ENCODE peak calls at places on chromosome 12, in five cellular contexts. I is thyroid gland, F is spleen, P is right lobe of liver, R is adrenal gland. V is an unnamed sample. For H3K9me3, the result is how much of the 10 kb centered on the place peaks cover.

GRCh38 chr12:104585448-104586055 is 128.8 kb downstream of the CHST11 start:
- DNase-seq in F (no peak), I (no peak), P (no peak), R (no peak), V (no peak)

GRCh38 chr12:68786929-68787328 is 21.0 kb upstream of the MDM2 start:
- DNase-seq in I (no peak), F (no peak), R (no peak), P (no peak), V (no peak)

GRCh38 chr12:114636723-114637480 is 47.1 kb downstream of the TBX3 start:
- DNase-seq in I (no peak), P (no peak), R (no peak), F (no peak), V (no peak)

GRCh38 chr12:46217686-46218508 is 50.9 kb downstream of the SLC38A1 start:
- DNase-seq in R (no peak), F (no peak), P (no peak), I (no peak), V (no peak)

GRCh38 chr12:13273850-13274249 is 77.3 kb downstream of the EMP1 start:
- DNase-seq in F (no peak), R (no peak), P (no peak), I (peak), V (no peak)

GRCh38 chr12:123962530-123962929 is 10.1 kb downstream of the CCDC92 start:
- DNase-seq in I (no peak), R (no peak), P (no peak), F (no peak), V (no peak)

GRCh38 chr12:1834186-1834925 is 14.0 kb downstream of the LRTM2 start:
- DNase-seq in I (no peak), P (peak), F (peak), R (no peak), V (no peak)

GRCh38 chr12:24039113-24039525 is 89.6 kb upstream of the SOX5 start:
- DNase-seq in I (no peak), F (no peak), P (no peak), R (no peak), V (no peak)

GRCh38 chr12:49643135-49643534 is 19.8 kb downstream of the PRPF40B start:
- DNase-seq in R (no peak), P (no peak), I (no peak), F (peak), V (no peak)

GRCh38 chr12:96197503-96198272 is 3.5 kb downstream of the ELK3 start:
- DNase-seq in I (no peak), R (no peak), P (no peak), F (no peak), V (no peak)

GRCh38 chr12:23464241-23464812 is 485.1 kb downstream of the SOX5 start:
- DNase-seq in R (no peak), F (no peak), I (no peak), P (no peak), V (no peak)

GRCh38 chr12:67222302-67222701 is 46.9 kb upstream of the CAND1 start:
- DNase-seq in R (no peak), P (no peak), F (no peak), I (no peak), V (no peak)

GRCh38 chr12:43728117-43728516 is 30.5 kb downstream of the PUS7L start:
- DNase-seq in P (no peak), I (no peak), R (no peak), F (no peak), V (no peak)

GRCh38 chr12:85156569-85156968 is 120.4 kb downstream of the LRRIQ1 start:
- DNase-seq in I (no peak), P (no peak), F (no peak), R (no peak), V (no peak)

GRCh38 chr12:27821259-27821973 is 41.4 kb upstream of the MANSC4 start:
- DNase-seq in R (peak), I (peak), P (no peak), F (no peak), V (peak)

GRCh38 chr12:124544311-124544970 is 23.0 kb downstream of the NCOR2 start:
- DNase-seq in I (no peak), R (no peak), P (no peak), F (peak), V (no peak)

GRCh38 chr12:5467941-5468340 is 36.0 kb downstream of the NTF3 start:
- DNase-seq in F (no peak), R (no peak), P (no peak), I (no peak), V (no peak)

GRCh38 chr12:104722541-104723534 is 235.3 kb downstream of the SLC41A2 start:
- DNase-seq in I (peak), R (no peak), F (peak), P (no peak), V (no peak)

GRCh38 chr12:80262372-80263170 is 163.2 kb downstream of the OTOGL start:
- DNase-seq in P (no peak), I (no peak), R (no peak), F (no peak), V (no peak)

GRCh38 chr12:31974673-31975072 is 15.5 kb downstream of the RESF1 start:
- DNase-seq in R (no peak), F (no peak), I (no peak), P (no peak), V (no peak)

GRCh38 chr12:31970199-31970598 is 11.0 kb downstream of the RESF1 start:
- DNase-seq in P (no peak), I (no peak), R (no peak), F (no peak), V (no peak)

DNA sequence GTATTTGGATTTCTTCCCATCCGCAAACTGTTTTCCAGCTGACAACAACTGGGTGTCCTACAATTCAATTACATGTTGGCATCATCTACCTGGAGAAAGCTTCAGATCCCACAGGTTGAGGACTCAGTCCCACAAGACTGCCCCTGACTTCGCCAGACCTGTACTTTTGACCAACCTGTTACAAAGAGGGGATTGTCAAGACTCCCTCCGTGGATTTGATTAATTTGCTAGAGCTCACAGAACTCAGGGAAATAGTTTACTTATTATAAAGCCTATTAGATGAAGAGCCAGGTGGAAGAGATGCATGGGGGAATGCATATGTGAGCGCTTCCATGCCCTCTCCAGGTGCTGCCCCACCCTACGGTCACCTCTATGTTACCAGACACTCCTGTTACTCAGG is 14.6 kb downstream of the RESF1 start:
- DNase-seq in P (no peak), I (no peak), R (no peak), F (no peak), V (no peak)
- H3K9me3 ChIP-seq in P (under half), I (under half), R (under half), F (half or more), V (under half)

GRCh38 chr12:22173154-22173553 is 127.1 kb downstream of the CMAS start:
- DNase-seq in F (no peak), R (no peak), I (no peak), P (no peak), V (no peak)
- TF ChIP-seq POLR2A in F (no peak), R (no peak), I (no peak), P (no peak), V (no peak)

DNA sequence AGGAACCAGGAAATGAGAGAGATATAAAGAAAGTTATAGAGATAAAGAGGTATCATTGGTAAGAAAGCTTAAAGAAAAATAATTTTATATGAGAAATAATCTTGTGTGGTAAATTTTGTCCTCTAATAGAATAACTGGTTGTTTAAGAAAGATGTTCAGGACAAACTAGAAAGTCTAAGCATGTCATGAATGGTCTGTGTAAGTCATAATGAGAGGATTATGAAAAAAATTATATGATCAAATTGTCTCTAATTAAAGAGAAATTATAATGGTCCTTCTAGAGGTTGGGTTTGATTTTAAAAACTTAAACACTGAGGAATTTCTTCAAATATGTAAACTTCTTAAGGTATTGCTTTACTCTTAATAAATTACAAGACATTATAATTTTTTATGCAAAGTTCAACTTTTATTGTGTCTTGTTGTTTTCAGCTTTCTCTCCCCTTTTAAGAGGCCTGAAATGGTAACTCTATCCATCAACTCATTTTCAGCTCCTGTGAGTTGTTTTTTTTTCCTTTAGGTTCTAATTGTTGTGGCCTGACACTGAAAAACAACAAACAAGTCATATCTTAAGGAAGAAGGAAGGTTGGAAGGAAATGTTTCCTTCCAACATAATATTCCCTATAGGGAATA is 88.2 kb upstream of the CNOT2 start:
- DNase-seq in R (no peak), F (no peak), I (no peak), P (no peak), V (no peak)
- H3K9me3 ChIP-seq in R (under half), F (half or more), I (under half), P (under half), V (under half)

GRCh38 chr12:3119745-3120660 is 42.8 kb downstream of the TSPAN9 start:
- DNase-seq in P (peak), I (peak), R (peak), F (no peak), V (peak)
- TF ChIP-seq POLR2A in P (no peak), I (peak), R (no peak), F (no peak), V (no peak)

GRCh38 chr12:38157933-38158401 is 158.6 kb upstream of the ALG10B start:
- DNase-seq in R (no peak), I (no peak), P (no peak), F (peak), V (no peak)

GRCh38 chr12:38155526-38156496 is 160.8 kb upstream of the ALG10B start:
- DNase-seq in I (no peak), P (no peak), R (no peak), F (peak), V (no peak)

GRCh38 chr12:38158428-38159091 is 158.0 kb upstream of the ALG10B start:
- DNase-seq in I (no peak), R (no peak), P (no peak), F (peak), V (no peak)

GRCh38 chr12:38156497-38157245 is 159.9 kb upstream of the ALG10B start:
- DNase-seq in P (no peak), R (no peak), F (peak), I (no peak), V (no peak)

GRCh38 chr12:38157274-38157932 is 159.2 kb upstream of the ALG10B start:
- DNase-seq in R (no peak), I (no peak), F (peak), P (no peak), V (no peak)
- H3K9me3 ChIP-seq in R (under half), I (under half), F (half or more), P (under half), V (under half)

DNA sequence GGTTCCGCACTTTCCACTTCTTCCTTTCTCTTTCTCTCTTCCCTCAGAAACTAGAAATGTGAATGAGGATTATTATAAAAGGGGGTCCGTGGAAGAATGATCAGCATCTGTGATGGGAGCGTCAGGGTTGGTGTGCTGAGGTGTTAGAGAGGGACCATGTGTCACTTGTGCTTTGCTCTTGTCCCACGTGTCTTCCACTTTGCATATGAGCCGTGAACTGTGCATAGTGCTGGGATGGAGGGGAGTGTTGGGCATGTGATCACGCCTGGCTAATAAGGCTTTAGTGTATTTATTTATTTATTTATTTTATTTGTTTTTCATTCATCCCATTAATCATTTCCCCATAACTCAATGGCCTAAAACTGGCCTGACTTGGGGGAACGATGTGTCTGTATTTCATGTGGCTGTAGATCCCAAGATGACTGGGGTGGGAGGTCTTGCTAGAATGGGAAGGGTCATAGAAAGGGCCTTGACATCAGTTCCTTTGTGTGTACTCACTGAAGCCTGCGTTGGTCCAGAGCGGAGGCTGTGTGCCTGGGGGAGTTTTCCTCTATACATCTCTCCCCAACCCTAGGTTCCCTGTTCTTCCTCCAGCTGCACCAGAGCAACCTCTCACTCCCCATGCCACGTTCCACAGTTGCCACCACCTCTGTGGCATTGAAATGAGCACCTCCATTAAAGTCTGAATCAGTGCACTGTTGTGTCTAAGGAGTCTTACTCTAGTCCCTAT is 4.6 kb upstream of the ATN1 start:
- DNase-seq in F (peak), R (no peak), P (no peak), I (no peak), V (no peak)
- TF ChIP-seq POLR2A in F (no peak), R (no peak), P (no peak), I (no peak), V (no peak)